ENCODE peak calls at places on chromosomes 2 and 18, in five cellular contexts. J, Y, B, T and F are unnamed samples.

GRCh38 chr2:207167129-207167923 is 1.6 kb upstream of the KLF7 start:
- DNase-seq in Y (peak), T (no peak), B (no peak), J (no peak), F (no peak)

GRCh38 chr2:44932079-44932478 is 9.4 kb upstream of the SIX3 start:
- DNase-seq in B (no peak), T (no peak), J (no peak), Y (no peak), F (no peak)

GRCh38 chr2:129877289-129877741 is 102.2 kb upstream of the RAB6C start:
- DNase-seq in Y (peak), B (peak), T (peak), J (peak), F (peak)

GRCh38 chr2:216615298-216616082 is 17.7 kb upstream of the IGFBP2 start:
- DNase-seq in B (no peak), T (no peak), Y (no peak), J (no peak), F (no peak)

GRCh38 chr2:74425523-74425922 is 4.0 kb downstream of the WDR54 start:
- DNase-seq in Y (no peak), J (peak), B (no peak), T (no peak), F (no peak)

GRCh38 chr2:235724964-235725603 is 231.2 kb downstream of the AGAP1 start:
- DNase-seq in T (no peak), Y (no peak), B (no peak), J (no peak), F (no peak)

GRCh38 chr2:54459037-54459441 is 2.9 kb downstream of the SPTBN1 start:
- DNase-seq in T (no peak), B (no peak), J (no peak), Y (no peak), F (no peak)

GRCh38 chr2:185456517-185456916 is 282.1 kb upstream of the FSIP2 start:
- DNase-seq in J (no peak), Y (no peak), B (no peak), T (no peak), F (no peak)

GRCh38 chr2:68124321-68124720 is 33.4 kb upstream of the PNO1 start:
- DNase-seq in B (no peak), T (no peak), J (no peak), Y (no peak), F (no peak)

GRCh38 chr2:16663121-16663905 is 2.3 kb downstream of the CYRIA start:
- DNase-seq in J (no peak), T (no peak), Y (no peak), B (no peak), F (no peak)

GRCh38 chr18:45926691-45927090 is 40.4 kb downstream of the EPG5 start:
- DNase-seq in T (no peak), B (no peak), Y (no peak), J (no peak), F (no peak)

GRCh38 chr2:165698621-165698946 is 95.5 kb downstream of the GALNT3 start:
- DNase-seq in J (no peak), T (no peak), Y (peak), B (peak), F (no peak)

GRCh38 chr2:126750506-126750905 is 94.5 kb downstream of the GYPC start:
- DNase-seq in J (no peak), Y (no peak), B (no peak), T (no peak), F (no peak)

GRCh38 chr2:230582851-230583283 is 129.8 kb upstream of the CAB39 start:
- DNase-seq in B (no peak), Y (peak), J (no peak), T (no peak), F (peak)

GRCh38 chr2:60318544-60318943 is 234.9 kb downstream of the BCL11A start:
- DNase-seq in B (no peak), J (no peak), Y (no peak), T (no peak), F (no peak)

GRCh38 chr2:46943881-46944798 is 28.5 kb upstream of the MCFD2 start:
- DNase-seq in J (no peak), Y (peak), T (no peak), B (no peak), F (no peak)

GRCh38 chr18:59957957-59958356 is 58.2 kb downstream of the PMAIP1 start:
- DNase-seq in T (no peak), Y (peak), J (no peak), B (no peak), F (peak)

GRCh38 chr2:194363878-194364277 is 1293.1 kb upstream of the SLC39A10 start:
- DNase-seq in Y (no peak), T (no peak), J (no peak), B (no peak), F (no peak)

GRCh38 chr2:173990970-173991819 is 26.0 kb upstream of the SP3 start:
- DNase-seq in J (no peak), B (no peak), Y (peak), T (peak), F (no peak)

GRCh38 chr2:173989886-173990744 is 24.9 kb upstream of the SP3 start:
- DNase-seq in Y (peak), B (no peak), J (no peak), T (no peak), F (no peak)

GRCh38 chr2:173991857-173992588 is 26.9 kb upstream of the SP3 start:
- DNase-seq in J (no peak), T (no peak), Y (peak), B (no peak), F (no peak)

GRCh38 chr2:173986805-173987204 is 21.6 kb upstream of the SP3 start:
- DNase-seq in J (no peak), Y (no peak), T (no peak), B (no peak), F (no peak)

DNA sequence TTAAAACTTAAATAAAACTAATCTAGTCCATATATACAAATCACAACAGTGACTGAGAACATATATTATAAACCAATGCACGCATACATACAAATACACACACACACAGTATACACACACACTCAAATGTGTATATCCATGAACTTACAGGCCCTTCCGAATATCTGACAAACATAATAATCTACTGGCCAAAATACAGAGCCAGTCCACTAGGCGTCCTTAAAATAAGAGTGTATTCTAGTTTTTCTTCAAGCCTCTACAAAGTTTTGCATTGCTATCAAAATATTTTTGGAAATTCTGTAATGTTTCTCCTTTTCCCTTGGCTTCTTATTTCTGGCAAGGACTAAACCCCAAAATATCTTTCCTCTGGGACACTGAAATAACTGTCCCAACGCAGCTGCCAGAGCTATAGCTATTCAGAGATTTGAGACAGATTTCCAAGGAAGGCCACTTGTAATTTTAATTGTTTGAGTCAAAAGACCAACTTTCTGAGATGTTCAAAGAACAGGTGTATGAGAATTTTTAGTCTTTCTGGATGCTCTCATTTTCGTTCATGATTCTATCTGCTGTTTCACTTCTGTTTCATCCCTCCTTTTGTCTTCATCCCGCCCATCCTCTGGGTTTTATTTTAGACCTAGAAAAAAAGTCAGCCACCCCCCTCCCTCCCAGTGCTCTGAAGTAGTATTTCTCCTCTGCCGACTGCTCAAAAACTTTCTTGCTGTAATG is 24.1 kb upstream of the SP3 start:
- DNase-seq in B (no peak), T (no peak), J (no peak), Y (peak), F (no peak)
- TF ChIP-seq CTCF in B (no peak), T (no peak), J (peak), Y (no peak), F (no peak)

DNA sequence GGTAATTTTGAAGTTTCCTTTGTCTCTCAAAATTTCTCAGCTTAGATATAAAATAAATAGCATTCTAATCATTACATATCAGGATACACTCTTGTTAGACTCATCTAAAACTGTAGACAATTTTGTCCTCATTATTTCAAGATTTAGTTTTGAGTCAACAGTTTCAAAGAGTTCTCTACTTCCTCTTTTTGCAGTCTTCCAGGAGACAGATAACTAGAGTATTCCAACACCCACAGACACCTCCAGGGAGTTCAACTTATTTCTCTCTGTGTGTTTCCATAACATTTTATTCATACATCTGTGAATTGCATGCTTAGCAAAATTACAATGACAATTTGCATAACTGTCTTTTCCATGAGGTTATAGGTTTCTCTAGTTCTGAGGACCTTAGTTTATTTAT is 166.6 kb upstream of the HNMT start:
- DNase-seq in Y (no peak), T (no peak), B (no peak), J (no peak), F (no peak)
- TF ChIP-seq CTCF in Y (no peak), T (no peak), B (no peak), J (no peak), F (no peak)

GRCh38 chr2:70140978-70141753 is 49.7 kb downstream of the C2orf42 start:
- DNase-seq in J (peak), B (peak), T (peak), Y (peak), F (peak)
- TF ChIP-seq CTCF in J (peak), B (peak), T (peak), Y (peak), F (peak)

GRCh38 chr2:157501026-157501425 is 57.1 kb upstream of the CYTIP start:
- DNase-seq in J (no peak), T (no peak), B (no peak), Y (no peak), F (no peak)

GRCh38 chr2:157492189-157492773 is 48.4 kb upstream of the CYTIP start:
- DNase-seq in T (no peak), Y (peak), J (peak), B (peak), F (peak)

GRCh38 chr2:157500334-157500733 is 56.4 kb upstream of the CYTIP start:
- DNase-seq in Y (no peak), J (no peak), B (no peak), T (no peak), F (no peak)

GRCh38 chr2:157498501-157498900 is 54.6 kb upstream of the CYTIP start:
- DNase-seq in Y (no peak), B (no peak), T (no peak), J (no peak), F (no peak)

DNA sequence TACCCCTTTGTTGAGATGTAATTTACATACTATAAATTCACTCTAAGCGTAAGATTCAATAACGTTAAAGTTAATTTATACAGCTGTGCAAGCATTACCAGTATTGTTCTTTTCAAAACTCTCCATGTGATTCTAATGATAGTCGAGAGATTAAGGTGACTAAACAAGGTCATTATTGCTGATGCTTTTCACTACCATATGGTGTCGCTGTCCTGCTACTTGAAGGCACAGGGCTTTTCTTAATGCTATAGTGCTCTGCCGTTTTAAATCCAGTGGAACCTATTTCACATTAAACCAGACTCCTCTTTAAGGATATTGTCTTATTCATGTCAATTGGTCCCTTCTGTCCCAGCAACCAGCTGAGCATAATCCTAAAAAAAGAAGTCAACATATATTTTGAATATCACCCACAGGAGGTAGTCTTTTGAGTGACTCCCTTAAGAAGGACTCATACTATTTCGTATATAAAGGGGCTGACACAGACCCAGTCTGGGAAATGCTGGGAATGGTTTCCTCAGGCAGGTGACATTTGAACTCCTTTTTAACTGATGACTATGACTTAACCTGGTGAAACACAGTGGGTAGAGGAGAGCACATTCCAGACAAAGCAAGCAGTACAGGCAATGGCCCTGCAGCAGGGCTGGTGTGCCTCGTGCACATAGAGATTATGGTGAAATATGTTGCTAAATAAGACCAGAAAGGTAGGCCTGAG is 53.9 kb upstream of the CYTIP start:
- DNase-seq in B (no peak), T (no peak), J (no peak), Y (peak), F (peak)
- TF ChIP-seq CTCF in B (peak), T (peak), J (peak), Y (peak), F (peak)

DNA sequence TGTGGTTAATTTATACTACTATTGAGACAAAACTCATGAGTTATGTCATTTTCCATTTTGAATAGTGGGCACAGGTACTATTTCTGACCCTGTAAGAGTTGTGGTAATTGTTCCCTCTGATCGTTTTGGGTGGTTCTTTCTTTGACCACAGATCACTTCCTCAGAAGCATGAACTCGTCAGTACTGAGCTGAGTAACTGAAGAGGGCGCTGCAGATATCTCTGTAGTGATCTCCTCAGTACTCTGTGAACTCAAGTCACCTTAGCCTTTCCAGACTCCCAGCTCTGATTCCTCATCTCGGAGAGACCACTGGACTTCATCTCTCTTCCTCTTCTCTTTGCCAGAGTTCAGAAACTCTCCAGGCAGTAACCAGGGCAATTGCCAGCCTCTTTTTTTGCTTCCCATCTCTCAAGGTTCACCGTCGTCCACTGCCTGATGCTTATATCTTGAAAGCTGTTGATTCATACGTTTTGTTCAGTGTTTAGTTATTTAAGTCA is 9.4 kb upstream of the IL1RL1 start:
- DNase-seq in J (no peak), Y (peak), T (no peak), B (peak), F (no peak)
- TF ChIP-seq CTCF in J (peak), Y (peak), T (peak), B (no peak), F (peak)

GRCh38 chr18:69490072-69490471 is 89.4 kb downstream of the DOK6 start:
- DNase-seq in B (no peak), Y (no peak), T (no peak), J (no peak), F (no peak)
- TF ChIP-seq CTCF in B (no peak), Y (no peak), T (no peak), J (no peak), F (no peak)

GRCh38 chr18:26454616-26455015 is 93.7 kb downstream of the KCTD1 start:
- DNase-seq in T (no peak), J (no peak), B (no peak), Y (no peak), F (no peak)

GRCh38 chr18:26457195-26457594 is 91.2 kb downstream of the KCTD1 start:
- DNase-seq in J (no peak), T (no peak), Y (no peak), B (no peak), F (no peak)

GRCh38 chr18:26455639-26456038 is 92.7 kb downstream of the KCTD1 start:
- DNase-seq in Y (no peak), J (no peak), T (no peak), B (no peak), F (no peak)

GRCh38 chr18:26457611-26458350 is 90.6 kb downstream of the KCTD1 start:
- DNase-seq in Y (no peak), B (peak), J (no peak), T (no peak), F (no peak)

GRCh38 chr18:26456070-26456491 is 92.3 kb downstream of the KCTD1 start:
- DNase-seq in T (no peak), J (no peak), Y (no peak), B (no peak), F (no peak)
- TF ChIP-seq CTCF in T (no peak), J (no peak), Y (no peak), B (no peak), F (no peak)

DNA sequence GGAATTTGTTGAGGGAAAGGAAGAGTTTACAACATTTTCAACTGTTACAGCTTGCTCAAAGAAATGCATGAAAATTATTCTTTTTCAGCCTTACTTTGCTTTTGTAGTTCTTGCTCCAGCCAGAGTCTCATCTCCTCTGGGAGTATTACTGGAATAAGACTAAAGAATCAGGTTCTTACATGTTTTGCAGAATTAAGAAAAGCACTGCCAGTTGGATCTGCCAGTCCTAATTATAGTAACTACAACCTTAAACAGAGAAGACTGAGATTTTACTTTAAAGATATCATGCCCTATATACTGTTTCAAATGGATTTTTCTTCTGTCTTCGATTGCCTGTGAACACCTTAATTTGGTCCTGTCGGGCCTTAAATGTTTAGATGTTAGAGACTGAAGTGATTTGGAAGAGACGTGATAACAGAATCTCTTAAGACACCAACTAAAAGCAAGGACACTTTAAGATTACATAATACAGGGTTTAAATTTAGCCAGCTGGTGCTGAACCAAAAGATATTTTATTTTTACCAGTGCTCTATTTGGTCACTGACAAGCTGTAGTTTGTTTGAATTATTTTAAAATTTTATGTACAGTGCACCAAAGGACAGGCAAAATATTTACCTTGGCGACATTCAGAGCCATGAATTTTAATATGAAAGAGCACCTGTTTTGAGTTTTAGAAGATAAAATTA is 299.8 kb downstream of the XIRP2 start:
- DNase-seq in T (no peak), J (no peak), B (no peak), Y (no peak), F (no peak)
- TF ChIP-seq CTCF in T (no peak), J (no peak), B (no peak), Y (no peak), F (no peak)